ENCODE peak calls at places on chromosomes 2 and 18, in seven cellular contexts. Q is GM04504; U is NCI-H2081 treated with DMSO at 0.1 percent for 48 hours; L is stimulated activated CD4-positive, alpha-beta T cell treated with anti-CD3 and anti-CD28 coated beads, Interleukin-2, amount 100 ng/mL, for 48 hours; I is SJSA1; M is keratinocyte; X is cerebellum. A is an unnamed sample.

GRCh38 chr2:131153529-131153928 is 48.4 kb downstream of the PLEKHB2 start:
- DNase-seq in Q (no peak), U (no peak), L (no peak), I (no peak), M (no peak), X (no peak), A (no peak)

GRCh38 chr2:120620025-120620793 is 115.5 kb upstream of the GLI2 start:
- DNase-seq in Q (peak), U (no peak), L (no peak), I (no peak), M (peak), X (no peak), A (no peak)

GRCh38 chr2:232581725-232582124 is 31.2 kb downstream of the EIF4E2 start:
- DNase-seq in Q (no peak), U (no peak), L (no peak), I (no peak), M (no peak), X (no peak), A (no peak)

GRCh38 chr2:137255990-137256389 is 490.6 kb downstream of the THSD7B start:
- DNase-seq in Q (no peak), U (no peak), L (no peak), I (peak), M (peak), X (no peak), A (no peak)

GRCh38 chr18:5964596-5964995 is 69.3 kb upstream of the TMEM200C start:
- DNase-seq in Q (no peak), U (no peak), L (no peak), I (no peak), M (no peak), X (no peak), A (no peak)

GRCh38 chr2:157559461-157559860 is 69.2 kb downstream of the ACVR1C start:
- DNase-seq in Q (no peak), U (no peak), L (no peak), I (no peak), M (no peak), X (no peak), A (no peak)

GRCh38 chr2:240728827-240729226 is 37.2 kb downstream of the AQP12A start:
- DNase-seq in Q (no peak), U (no peak), L (no peak), I (no peak), M (no peak), X (no peak), A (no peak)

GRCh38 chr2:141490886-141491285 is 639.9 kb downstream of the LRP1B start:
- DNase-seq in Q (no peak), U (no peak), L (no peak), I (no peak), M (no peak), X (no peak), A (no peak)

GRCh38 chr2:154375625-154376020 is 322.9 kb upstream of the KCNJ3 start:
- DNase-seq in Q (peak), U (peak), L (no peak), I (peak), M (no peak), X (peak), A (no peak)

GRCh38 chr2:85710687-85711577 is 16.8 kb downstream of the GNLY start:
- DNase-seq in Q (no peak), U (no peak), L (no peak), I (peak), M (no peak), X (no peak), A (no peak)

GRCh38 chr2:109456776-109457175 is 157.0 kb downstream of the SEPTIN10 start:
- DNase-seq in Q (no peak), U (no peak), L (no peak), I (no peak), M (no peak), X (no peak), A (no peak)

GRCh38 chr2:237085261-237086221 is at the start of gene COPS8:
- DNase-seq in Q (peak), U (peak), L (peak), I (peak), M (no peak), X (peak), A (peak)

GRCh38 chr2:10375570-10376266 is 72.4 kb downstream of the ODC1 start:
- DNase-seq in Q (no peak), U (peak), L (no peak), I (no peak), M (no peak), X (no peak), A (no peak)

GRCh38 chr2:196823750-196824149 is 14.6 kb upstream of the C2orf66 start:
- DNase-seq in Q (peak), U (no peak), L (no peak), I (peak), M (no peak), X (no peak), A (no peak)

GRCh38 chr2:151228847-151229497 is 32.7 kb downstream of the RBM43 start:
- DNase-seq in Q (no peak), U (no peak), L (no peak), I (no peak), M (no peak), X (no peak), A (no peak)

GRCh38 chr2:238107525-238108422 is 7.6 kb downstream of the ESPNL start:
- DNase-seq in Q (no peak), U (no peak), L (no peak), I (no peak), M (no peak), X (no peak), A (no peak)

GRCh38 chr2:147884796-147885195 is 40.0 kb downstream of the ACVR2A start:
- DNase-seq in Q (no peak), U (no peak), L (no peak), I (no peak), M (no peak), X (no peak), A (no peak)

GRCh38 chr2:236499691-236500573 is 69.7 kb upstream of the ACKR3 start:
- DNase-seq in Q (no peak), U (no peak), L (no peak), I (no peak), M (no peak), X (no peak), A (peak)

GRCh38 chr2:237441605-237442004 is 27.6 kb upstream of the COL6A3 start:
- DNase-seq in Q (peak), U (no peak), L (no peak), I (no peak), M (no peak), X (no peak), A (peak)

GRCh38 chr2:104415284-104415683 is 438.6 kb upstream of the POU3F3 start:
- DNase-seq in Q (no peak), U (no peak), L (no peak), I (no peak), M (no peak), X (no peak), A (no peak)

GRCh38 chr2:54619660-54620231 is 103.7 kb upstream of the EML6 start:
- DNase-seq in Q (no peak), U (no peak), L (no peak), I (no peak), M (no peak), X (no peak), A (no peak)

GRCh38 chr2:27148801-27149439 is at the start of gene TCF23:
- DNase-seq in Q (no peak), U (no peak), L (no peak), I (no peak), M (no peak), X (no peak), A (no peak)

GRCh38 chr18:25005602-25006375 is 346.2 kb downstream of the ZNF521 start:
- DNase-seq in Q (no peak), U (no peak), L (no peak), I (no peak), M (no peak), X (no peak), A (no peak)

GRCh38 chr2:58065248-58065647 is 18.6 kb downstream of the VRK2 start:
- DNase-seq in Q (no peak), U (no peak), L (no peak), I (no peak), M (no peak), X (no peak), A (no peak)

GRCh38 chr2:159788218-159788617 is 9.8 kb downstream of the CD302 start:
- DNase-seq in Q (no peak), U (no peak), L (no peak), I (no peak), M (no peak), X (no peak), A (no peak)

GRCh38 chr2:45822272-45822630 is 170.8 kb downstream of the PRKCE start:
- DNase-seq in Q (no peak), U (no peak), L (no peak), I (no peak), M (no peak), X (no peak), A (peak)

GRCh38 chr18:3924455-3924854 is 474.5 kb downstream of the TGIF1 start:
- DNase-seq in Q (no peak), U (no peak), L (no peak), I (no peak), M (no peak), X (no peak), A (no peak)

GRCh38 chr2:189581354-189582139 is 961 bp upstream of the SLC40A1 start:
- DNase-seq in Q (no peak), U (no peak), L (peak), I (no peak), M (no peak), X (no peak), A (no peak)

GRCh38 chr2:164651361-164651760 is 30.1 kb upstream of the GRB14 start:
- DNase-seq in Q (no peak), U (no peak), L (no peak), I (no peak), M (no peak), X (no peak), A (no peak)

GRCh38 chr18:22813648-22814328 is 119.3 kb upstream of the RBBP8 start:
- DNase-seq in Q (no peak), U (no peak), L (no peak), I (no peak), M (no peak), X (peak), A (no peak)

GRCh38 chr2:111053825-111054490 is 66.8 kb upstream of the BCL2L11 start:
- DNase-seq in Q (no peak), U (no peak), L (no peak), I (no peak), M (no peak), X (no peak), A (no peak)

GRCh38 chr2:143705108-143705686 is 576.0 kb downstream of the ARHGAP15 start:
- DNase-seq in Q (no peak), U (no peak), L (no peak), I (no peak), M (no peak), X (no peak), A (no peak)

GRCh38 chr2:239954166-239955085 is 70.7 kb downstream of the NDUFA10 start:
- DNase-seq in Q (no peak), U (no peak), L (no peak), I (no peak), M (no peak), X (no peak), A (no peak)

GRCh38 chr2:118913805-118914645 is 28.0 kb upstream of the MARCO start:
- DNase-seq in Q (no peak), U (no peak), L (no peak), I (no peak), M (peak), X (no peak), A (no peak)

GRCh38 chr2:46915811-46916630 is 415 bp upstream of the MCFD2 start:
- DNase-seq in Q (peak), U (peak), L (peak), I (peak), M (peak), X (peak), A (peak)

GRCh38 chr2:144683063-144683740 is 163.3 kb upstream of the ZEB2 start:
- DNase-seq in Q (no peak), U (no peak), L (no peak), I (no peak), M (no peak), X (no peak), A (no peak)

GRCh38 chr2:189163889-189164288 is 15.7 kb downstream of the COL5A2 start:
- DNase-seq in Q (peak), U (no peak), L (no peak), I (peak), M (no peak), X (no peak), A (no peak)

GRCh38 chr2:63643486-63643885 is 54.7 kb downstream of the MDH1 start:
- DNase-seq in Q (no peak), U (no peak), L (no peak), I (no peak), M (no peak), X (no peak), A (no peak)